ENCODE peak calls at places on chromosomes 13 and 19, in five cellular contexts. R is tibial nerve; D is astrocyte; W is lower leg skin; U is CD8-positive, alpha-beta memory T cell. N is an unnamed sample.

GRCh38 chr13:26558074-26558805 is 757 bp downstream of the WASF3 start:
- DNase-seq in R (no peak), W (no peak), D (peak; percentile 13), U (no peak), N (no peak)

GRCh38 chr13:96947343-96947910 is 46.8 kb downstream of the OXGR1 start:
- DNase-seq in R (no peak), U (no peak), D (no peak), W (no peak), N (no peak)

GRCh38 chr13:46296920-46297319 is 85.2 kb downstream of the LRRC63 start:
- DNase-seq in U (no peak), R (no peak), D (peak; percentile 86), W (no peak), N (no peak)

GRCh38 chr13:71213252-71213821 is 653.7 kb downstream of the DACH1 start:
- DNase-seq in U (no peak), D (no peak), W (no peak), R (no peak), N (no peak)

GRCh38 chr13:108176685-108177274 is 38.6 kb downstream of the LIG4 start:
- DNase-seq in W (no peak), R (no peak), D (no peak), U (peak; percentile 38), N (no peak)

GRCh38 chr19:45117167-45117594 is 24.2 kb downstream of the PPP1R37 start:
- DNase-seq in D (peak; percentile 37), U (peak; percentile 43), W (no peak), R (no peak), N (no peak)

GRCh38 chr19:48513289-48514122 is 1.9 kb upstream of the LMTK3 start:
- DNase-seq in D (peak; percentile 47), W (peak; percentile 38), U (peak; percentile 75), R (no peak), N (no peak)

GRCh38 chr13:96093296-96094006 is 3.5 kb downstream of the HS6ST3 start:
- DNase-seq in D (no peak), W (no peak), R (no peak), U (no peak), N (no peak)

GRCh38 chr13:91719033-91719432 is 320.6 kb downstream of the GPC5 start:
- DNase-seq in W (no peak), D (peak; percentile 16), R (no peak), U (no peak), N (no peak)

GRCh38 chr13:53005631-53006030 is 23.0 kb upstream of the OLFM4 start:
- DNase-seq in R (no peak), D (no peak), W (no peak), U (no peak), N (no peak)

GRCh38 chr19:54172764-54173699 is at the start of gene TMC4:
- DNase-seq in D (no peak), U (no peak), R (no peak), W (no peak), N (no peak)

GRCh38 chr13:46571941-46572340 is 19.0 kb downstream of the LRCH1 start:
- DNase-seq in D (no peak), U (no peak), W (no peak), R (no peak), N (no peak)

GRCh38 chr13:94595006-94595942 is 678 bp downstream of the TGDS start:
- DNase-seq in R (no peak), D (no peak), U (peak; percentile 37), W (no peak), N (no peak)

GRCh38 chr19:38730470-38730730 is 13.9 kb downstream of the CAPN12 start:
- DNase-seq in D (no peak), R (no peak), U (no peak), W (no peak), N (no peak)

GRCh38 chr13:28492527-28493367 is 2.2 kb downstream of the FLT1 start:
- DNase-seq in U (peak; percentile 79), R (no peak), W (no peak), D (no peak), N (no peak)

GRCh38 chr13:49693191-49693733 is 2.0 kb upstream of the EBPL start:
- DNase-seq in D (no peak), R (no peak), U (no peak), W (no peak), N (no peak)

GRCh38 chr13:74217816-74218215 is 83.6 kb upstream of the KLF12 start:
- DNase-seq in R (no peak), D (peak; percentile 88), U (no peak), W (no peak), N (no peak)

GRCh38 chr19:12880551-12881171 is 588 bp downstream of the DNASE2 start:
- DNase-seq in D (peak; percentile 6), R (no peak), U (no peak), W (no peak), N (no peak)

GRCh38 chr19:56350416-56351045 is 35.9 kb upstream of the ZSCAN5A start:
- DNase-seq in W (peak; percentile 34), R (no peak), U (peak; percentile 42), D (peak; percentile 11), N (no peak)

GRCh38 chr19:5844456-5845433 is 5.2 kb upstream of the FUT6 start:
- DNase-seq in R (no peak), D (no peak), U (no peak), W (no peak), N (no peak)

GRCh38 chr19:5843295-5843927 is 3.9 kb upstream of the FUT6 start:
- DNase-seq in U (no peak), W (no peak), R (no peak), D (no peak), N (no peak)

GRCh38 chr19:5838437-5839311 is 828 bp downstream of the FUT6 start:
- DNase-seq in U (no peak), W (no peak), R (no peak), D (no peak), N (no peak)

GRCh38 chr19:5837768-5838364 is 1.6 kb downstream of the FUT6 start:
- DNase-seq in U (no peak), W (no peak), R (no peak), D (no peak), N (no peak)

DNA sequence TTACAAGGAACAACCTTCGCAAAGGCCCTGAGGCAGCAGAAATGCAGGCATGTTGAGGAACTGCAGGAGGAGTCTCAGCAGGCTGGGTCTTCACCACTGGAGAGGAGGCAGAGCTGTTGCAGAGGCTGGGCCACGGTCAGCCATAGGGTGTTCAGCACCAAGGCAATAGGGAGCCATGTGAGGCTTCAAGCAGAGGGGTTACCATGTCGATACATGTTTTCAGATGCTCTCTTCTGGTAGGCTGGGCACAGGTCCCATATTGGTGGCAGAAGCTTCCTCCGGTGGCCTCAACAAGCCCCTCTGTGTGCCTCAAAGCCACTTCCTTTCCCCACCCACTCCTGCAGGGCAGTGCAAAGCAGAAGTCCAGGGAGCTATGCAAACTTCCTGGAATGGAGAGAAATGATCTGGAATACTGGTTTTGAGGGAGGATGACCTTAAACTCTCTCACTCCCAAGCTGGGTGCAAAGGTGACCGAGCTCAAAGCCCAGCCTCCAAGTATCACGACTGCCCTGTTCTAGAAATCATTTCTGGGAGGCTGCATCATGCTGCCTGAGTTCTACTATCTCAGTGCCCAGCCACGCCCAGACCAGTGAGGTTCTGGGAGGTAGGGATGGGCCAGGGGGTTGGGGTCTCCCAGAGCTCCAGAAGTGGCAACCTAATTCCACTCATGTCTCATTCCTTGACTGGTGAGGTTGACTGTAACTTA is at the start of gene FUT6:
- DNase-seq in D (no peak), W (no peak), U (no peak), R (no peak), N (no peak)
- H3K4me3 ChIP-seq in D (no peak within 1 kb of the TSS), W (no peak within 1 kb of the TSS), U (no peak within 1 kb of the TSS), R (no peak within 1 kb of the TSS), N (peak within 1 kb of the TSS; percentile 48)

GRCh38 chr19:662962-663681 is at the start of gene RNF126:
- DNase-seq in D (peak; percentile 71), U (peak; percentile 88), R (peak; percentile 96), W (peak; percentile 92), N (peak; percentile 46)

GRCh38 chr19:662207-662961 is 630 bp downstream of the RNF126 start:
- DNase-seq in R (no peak), U (peak; percentile 74), D (peak; percentile 32), W (no peak), N (no peak)

GRCh38 chr19:664913-665443 is 2.0 kb upstream of the RNF126 start:
- DNase-seq in R (peak; percentile 68), U (peak; percentile 73), W (peak; percentile 59), D (peak; percentile 46), N (no peak)

GRCh38 chr19:661427-662196 is 1.4 kb downstream of the RNF126 start:
- DNase-seq in W (no peak), U (peak; percentile 74), R (no peak), D (no peak), N (no peak)

DNA sequence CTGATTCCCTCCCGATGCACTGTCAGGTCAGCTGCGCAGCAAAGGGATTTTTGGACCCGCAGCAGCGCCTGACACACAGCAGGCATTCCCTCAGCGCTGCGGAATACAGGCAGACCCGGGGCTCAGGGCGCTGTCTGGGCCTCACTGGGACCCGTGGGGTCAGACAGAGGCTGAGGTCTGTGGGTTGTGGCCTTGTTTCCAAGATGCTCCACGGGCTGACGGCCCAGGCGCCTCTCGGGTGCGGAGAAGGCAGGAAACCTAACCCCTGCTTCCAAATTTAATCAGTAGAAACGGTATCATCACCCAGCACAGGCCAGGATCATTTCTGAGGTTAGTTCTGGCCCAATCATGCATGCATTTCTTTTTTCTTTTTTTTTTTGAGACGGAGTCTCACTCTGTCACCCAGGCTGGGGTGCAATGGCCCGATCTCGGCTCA is 686 bp upstream of the RNF126 start:
- DNase-seq in R (no peak), U (no peak), D (peak; percentile 16), W (no peak), N (no peak)
- H3K4me3 ChIP-seq in R (peak overlapping the region; percentile 63), U (peak overlapping the region; percentile 61), D (peak overlapping the region; percentile 52), W (no peak overlapping the region), N (peak overlapping the region; percentile 17)

DNA sequence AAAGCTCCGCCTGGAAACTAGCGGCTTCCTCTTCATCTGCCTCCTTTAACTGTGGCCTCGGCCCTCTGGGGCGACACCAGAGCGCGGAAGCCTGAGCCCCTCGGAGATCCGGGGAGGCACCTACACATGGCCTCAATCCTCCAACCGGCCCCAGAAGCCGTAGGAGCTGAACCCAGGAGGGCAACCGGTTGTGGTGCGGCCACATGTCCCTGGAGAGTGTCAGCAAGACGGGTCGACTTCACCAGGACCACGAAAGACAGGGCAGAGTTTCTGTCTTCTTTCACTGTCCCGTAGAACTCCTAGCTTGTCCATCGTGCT is 3.7 kb upstream of the SOX1 start:
- DNase-seq in W (no peak), D (no peak), R (no peak), U (no peak), N (no peak)
- H3K4me3 ChIP-seq in W (no peak overlapping the region), D (no peak overlapping the region), R (no peak overlapping the region), U (no peak overlapping the region), N (no peak overlapping the region)

GRCh38 chr13:35940734-35941133 is 190.4 kb downstream of the DCLK1 start:
- DNase-seq in U (no peak), W (no peak), D (no peak), R (no peak), N (no peak)

GRCh38 chr13:35930665-35931631 is 200.2 kb downstream of the DCLK1 start:
- DNase-seq in R (no peak), U (no peak), D (no peak), W (no peak), N (no peak)

GRCh38 chr13:35941374-35941773 is 189.8 kb downstream of the DCLK1 start:
- DNase-seq in U (no peak), D (no peak), R (no peak), W (no peak), N (no peak)

DNA sequence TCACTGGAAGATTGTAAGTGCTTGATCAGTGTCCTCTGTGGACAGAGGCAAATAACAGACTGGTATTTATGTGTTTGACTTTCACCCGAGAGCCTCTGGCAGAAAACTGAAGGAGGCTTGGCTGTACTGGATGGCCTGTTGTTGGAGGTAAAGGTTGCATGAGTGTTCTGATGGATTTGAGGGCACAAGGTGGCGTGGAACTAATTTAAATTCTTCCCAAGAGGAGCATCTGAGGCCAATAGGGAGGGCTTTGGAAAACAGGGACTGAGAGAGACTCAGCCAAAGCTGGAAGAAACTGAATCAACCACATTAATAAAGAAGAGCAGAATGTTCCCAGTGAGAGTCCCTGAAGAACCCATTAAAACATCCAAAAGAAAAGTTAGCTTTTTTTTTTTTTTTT is 194.6 kb downstream of the DCLK1 start:
- DNase-seq in U (no peak), R (no peak), W (no peak), D (no peak), N (no peak)
- H3K4me3 ChIP-seq in U (no peak overlapping the region), R (no peak overlapping the region), W (no peak overlapping the region), D (no peak overlapping the region), N (no peak overlapping the region)